ENCODE peak calls at places on chromosomes 1 and 21, in five cellular contexts. L is effector memory CD4-positive, alpha-beta T cell; V is GOT3; P is prostate gland; H is stimulated activated CD4-positive, alpha-beta T cell treated with anti-CD3 and anti-CD28 coated beads, Interleukin-2, amount 100 ng/mL, for 48 hours. G is an unnamed sample.

GRCh38 chr1:244896550-244896949 is 32.2 kb upstream of the HNRNPU start:
- DNase-seq in L (no peak), V (no peak), P (no peak), H (no peak), G (no peak)

GRCh38 chr1:16612332-16613172 is 812 bp downstream of the NBPF1 start:
- DNase-seq in L (no peak), V (no peak), P (peak), H (no peak), G (no peak)

GRCh38 chr21:42593007-42593814 is 60.2 kb upstream of the PDE9A start:
- DNase-seq in L (peak), V (peak), P (peak), H (peak), G (peak)

GRCh38 chr21:35084869-35085268 is 35.8 kb upstream of the RUNX1 start:
- DNase-seq in L (no peak), V (no peak), P (no peak), H (no peak), G (no peak)

GRCh38 chr1:225250432-225250831 is 177.4 kb downstream of the LBR start:
- DNase-seq in L (no peak), V (no peak), P (no peak), H (no peak), G (no peak)

GRCh38 chr1:94753171-94753972 is 66.8 kb upstream of the SLC44A3 start:
- DNase-seq in L (no peak), V (no peak), P (no peak), H (no peak), G (no peak)

GRCh38 chr1:866095-866494 is 57.6 kb upstream of the SAMD11 start:
- DNase-seq in L (no peak), V (no peak), P (no peak), H (no peak), G (no peak)

GRCh38 chr1:107181253-107181977 is 40.6 kb downstream of the NTNG1 start:
- DNase-seq in L (no peak), V (no peak), P (no peak), H (no peak), G (no peak)

GRCh38 chr1:14925336-14926136 is 228.0 kb upstream of the TMEM51 start:
- DNase-seq in L (no peak), V (no peak), P (no peak), H (no peak), G (no peak)

GRCh38 chr1:199778324-199778955 is 249.1 kb upstream of the NR5A2 start:
- DNase-seq in L (no peak), V (no peak), P (no peak), H (no peak), G (no peak)

GRCh38 chr1:186982116-186982515 is 153.4 kb downstream of the PLA2G4A start:
- DNase-seq in L (no peak), V (no peak), P (no peak), H (no peak), G (no peak)

GRCh38 chr1:178947688-178948003 is 76.8 kb upstream of the ANGPTL1 start:
- DNase-seq in L (no peak), V (no peak), P (no peak), H (no peak), G (no peak)

GRCh38 chr1:225777058-225777582 is 506 bp upstream of the SRP9 start:
- DNase-seq in L (no peak), V (no peak), P (no peak), H (no peak), G (no peak)

G was measured in GM12891.